ENCODE peak calls at places on chromosomes 12 and 14, in eight cellular contexts. One of them, this sample, is unnamed.

GRCh38 chr14:19974844-19975243 is 547 bp upstream of the OR4K15 start:
- DNase-seq in brain microvascular endothelial cell: no peak
- DNase-seq in cardiac fibroblast: no peak
- DNase-seq in PC-9: no peak
- DNase-seq in tibial artery: no peak
- DNase-seq in IMR-90: no peak
- DNase-seq in ascending aorta: no peak
- DNase-seq in DND-41: peak; percentile 75
- DNase-seq in this sample: no peak

GRCh38 chr12:104323899-104324298 is 20.4 kb downstream of the EID3 start:
- DNase-seq in brain microvascular endothelial cell: no peak
- DNase-seq in cardiac fibroblast: no peak
- DNase-seq in PC-9: no peak
- DNase-seq in tibial artery: no peak
- DNase-seq in IMR-90: no peak
- DNase-seq in ascending aorta: no peak
- DNase-seq in DND-41: no peak
- DNase-seq in this sample: no peak

GRCh38 chr12:104480826-104481457 is 24.2 kb downstream of the CHST11 start:
- DNase-seq in brain microvascular endothelial cell: peak; percentile 90
- DNase-seq in cardiac fibroblast: peak; percentile 92
- DNase-seq in PC-9: no peak
- DNase-seq in tibial artery: peak; percentile 64
- DNase-seq in IMR-90: peak; percentile 79
- DNase-seq in ascending aorta: no peak
- DNase-seq in DND-41: no peak
- DNase-seq in this sample: no peak

GRCh38 chr14:85528080-85528881 is 1.7 kb upstream of the FLRT2 start:
- DNase-seq in brain microvascular endothelial cell: peak; percentile 83
- DNase-seq in cardiac fibroblast: peak; percentile 93
- DNase-seq in PC-9: peak; percentile 18
- DNase-seq in tibial artery: peak; percentile 39
- DNase-seq in IMR-90: peak; percentile 90
- DNase-seq in ascending aorta: no peak
- DNase-seq in DND-41: no peak
- DNase-seq in this sample: no peak

GRCh38 chr12:108793756-108794441 is 62.6 kb upstream of the CORO1C start:
- DNase-seq in brain microvascular endothelial cell: no peak
- DNase-seq in cardiac fibroblast: no peak
- DNase-seq in PC-9: no peak
- DNase-seq in tibial artery: no peak
- DNase-seq in IMR-90: no peak
- DNase-seq in ascending aorta: no peak
- DNase-seq in DND-41: no peak
- DNase-seq in this sample: no peak

GRCh38 chr12:47025349-47025748 is 54.1 kb upstream of the PCED1B start:
- DNase-seq in brain microvascular endothelial cell: no peak
- DNase-seq in cardiac fibroblast: no peak
- DNase-seq in PC-9: no peak
- DNase-seq in tibial artery: no peak
- DNase-seq in IMR-90: no peak
- DNase-seq in ascending aorta: no peak
- DNase-seq in DND-41: no peak
- DNase-seq in this sample: no peak

GRCh38 chr14:105069887-105070759 is 4.9 kb upstream of the GPR132 start:
- DNase-seq in brain microvascular endothelial cell: no peak
- DNase-seq in cardiac fibroblast: no peak
- DNase-seq in PC-9: no peak
- DNase-seq in tibial artery: peak; percentile 62
- DNase-seq in IMR-90: peak; percentile 33
- DNase-seq in ascending aorta: no peak
- DNase-seq in DND-41: no peak
- DNase-seq in this sample: no peak

GRCh38 chr12:102249073-102249854 is 51.6 kb upstream of the PMCH start:
- DNase-seq in brain microvascular endothelial cell: no peak
- DNase-seq in cardiac fibroblast: peak; percentile 9
- DNase-seq in PC-9: peak; percentile 2
- DNase-seq in tibial artery: no peak
- DNase-seq in IMR-90: peak; percentile 27
- DNase-seq in ascending aorta: no peak
- DNase-seq in DND-41: no peak
- DNase-seq in this sample: no peak

GRCh38 chr12:13094349-13094748 is 9.1 kb downstream of the GSG1 start:
- DNase-seq in brain microvascular endothelial cell: no peak
- DNase-seq in cardiac fibroblast: peak; percentile 78
- DNase-seq in PC-9: peak; percentile 30
- DNase-seq in tibial artery: no peak
- DNase-seq in IMR-90: peak; percentile 70
- DNase-seq in ascending aorta: no peak
- DNase-seq in DND-41: no peak
- DNase-seq in this sample: no peak

DNA sequence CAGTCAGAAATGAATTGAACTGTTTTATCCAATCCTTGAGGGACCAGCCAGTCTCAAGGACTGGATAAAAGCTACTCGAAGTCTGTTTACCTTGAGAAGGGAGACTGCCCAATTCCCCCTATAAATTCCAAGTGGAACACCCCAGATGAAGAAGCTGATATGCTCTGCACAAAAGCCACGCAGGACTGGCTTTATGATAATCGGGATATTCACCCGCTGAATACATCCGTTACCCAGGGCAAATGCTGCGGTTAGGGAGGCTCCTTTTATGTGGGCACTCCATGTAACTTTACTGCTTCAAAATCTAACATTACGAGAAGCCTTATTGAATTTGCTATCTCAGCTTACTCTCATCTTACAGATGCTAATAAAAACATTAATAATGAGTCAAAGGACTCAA is 119.1 kb downstream of the DENND5B start:
- DNase-seq in brain microvascular endothelial cell: no peak
- DNase-seq in cardiac fibroblast: no peak
- DNase-seq in PC-9: no peak
- DNase-seq in tibial artery: no peak
- DNase-seq in IMR-90: no peak
- DNase-seq in ascending aorta: no peak
- DNase-seq in DND-41: peak; percentile 67
- DNase-seq in this sample: no peak
- TF ChIP-seq CTCF in brain microvascular endothelial cell: no peak
- TF ChIP-seq CTCF in cardiac fibroblast: no peak
- TF ChIP-seq CTCF in PC-9: no peak
- TF ChIP-seq CTCF in tibial artery: no peak
- TF ChIP-seq CTCF in IMR-90: no peak
- TF ChIP-seq CTCF in ascending aorta: no peak
- TF ChIP-seq CTCF in DND-41: no peak
- TF ChIP-seq CTCF in this sample: no peak

DNA sequence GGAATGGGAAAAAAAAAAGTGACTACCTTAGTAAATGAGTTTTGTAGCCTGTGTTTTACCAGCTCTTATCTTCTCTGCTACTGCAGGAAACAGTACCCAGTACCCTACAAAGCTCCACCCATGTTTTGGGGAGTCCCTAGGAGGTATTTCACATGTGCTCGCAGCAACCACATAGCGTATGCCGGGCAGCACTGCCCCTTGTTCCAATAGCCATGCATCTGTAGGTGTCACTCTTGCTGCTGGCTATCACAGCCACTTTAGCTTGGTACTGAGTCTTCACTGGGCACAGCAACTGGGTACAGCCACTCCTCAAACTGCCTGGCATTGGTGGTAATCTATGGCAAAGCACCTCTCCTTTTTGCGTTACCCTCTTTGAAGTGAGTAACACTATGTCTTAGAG is 2.0 kb upstream of the MDM1 start:
- DNase-seq in brain microvascular endothelial cell: no peak
- DNase-seq in cardiac fibroblast: no peak
- DNase-seq in PC-9: peak; percentile 10
- DNase-seq in tibial artery: no peak
- DNase-seq in IMR-90: no peak
- DNase-seq in ascending aorta: no peak
- DNase-seq in DND-41: no peak
- DNase-seq in this sample: peak; percentile 32
- TF ChIP-seq CTCF in brain microvascular endothelial cell: peak; percentile 6
- TF ChIP-seq CTCF in cardiac fibroblast: no peak
- TF ChIP-seq CTCF in PC-9: no peak
- TF ChIP-seq CTCF in tibial artery: no peak
- TF ChIP-seq CTCF in IMR-90: no peak
- TF ChIP-seq CTCF in ascending aorta: no peak
- TF ChIP-seq CTCF in DND-41: no peak
- TF ChIP-seq CTCF in this sample: no peak

DNA sequence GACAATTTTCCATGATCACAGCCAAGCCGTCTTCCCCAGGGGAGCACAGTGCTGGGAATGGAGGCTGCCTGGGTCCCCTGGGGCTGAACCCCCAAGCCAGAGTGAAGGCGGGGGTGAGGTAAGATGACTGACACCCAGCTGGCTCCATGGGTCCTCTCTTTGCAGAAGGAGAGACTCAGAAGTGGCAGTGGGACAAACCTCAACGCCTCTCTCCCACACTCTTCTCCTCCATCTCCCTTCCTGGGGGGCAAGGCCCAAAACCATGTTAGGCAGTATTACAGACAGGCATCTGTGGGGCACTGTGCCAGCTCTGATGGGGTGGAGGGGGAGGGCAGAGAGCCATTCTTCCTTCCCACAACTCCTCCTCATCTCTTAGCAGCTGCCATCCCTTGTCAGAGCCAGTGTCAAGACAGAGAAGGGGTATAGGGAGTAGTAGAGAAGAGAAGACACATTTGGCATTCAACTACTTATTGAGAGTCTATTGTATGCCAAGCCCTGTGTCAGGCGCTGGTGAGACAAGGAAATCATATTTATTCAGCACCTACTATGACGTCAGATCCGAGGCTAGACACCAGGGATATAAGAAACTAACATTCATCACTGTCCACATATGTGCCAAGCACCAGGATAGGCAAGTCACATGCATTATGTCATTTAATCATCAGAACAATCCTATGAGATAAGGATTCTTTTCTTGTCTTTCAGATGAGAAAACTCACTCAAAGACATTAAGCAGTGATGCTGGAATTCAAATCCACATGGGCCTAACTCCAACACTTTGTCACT is 3.5 kb downstream of the ITGA7 start:
- DNase-seq in brain microvascular endothelial cell: no peak
- DNase-seq in cardiac fibroblast: peak; percentile 41
- DNase-seq in PC-9: no peak
- DNase-seq in tibial artery: peak; percentile 66
- DNase-seq in IMR-90: peak; percentile 35
- DNase-seq in ascending aorta: no peak
- DNase-seq in DND-41: no peak
- DNase-seq in this sample: no peak
- TF ChIP-seq CTCF in brain microvascular endothelial cell: no peak
- TF ChIP-seq CTCF in cardiac fibroblast: no peak
- TF ChIP-seq CTCF in PC-9: no peak
- TF ChIP-seq CTCF in tibial artery: no peak
- TF ChIP-seq CTCF in IMR-90: no peak
- TF ChIP-seq CTCF in ascending aorta: no peak
- TF ChIP-seq CTCF in DND-41: no peak
- TF ChIP-seq CTCF in this sample: no peak

GRCh38 chr14:61381589-61381988 is 60.2 kb downstream of the PRKCH start:
- DNase-seq in brain microvascular endothelial cell: no peak
- DNase-seq in cardiac fibroblast: no peak
- DNase-seq in PC-9: peak; percentile 73
- DNase-seq in tibial artery: no peak
- DNase-seq in IMR-90: no peak
- DNase-seq in ascending aorta: no peak
- DNase-seq in DND-41: no peak
- DNase-seq in this sample: no peak

GRCh38 chr14:61385002-61385685 is 63.8 kb downstream of the PRKCH start:
- DNase-seq in brain microvascular endothelial cell: no peak
- DNase-seq in cardiac fibroblast: no peak
- DNase-seq in PC-9: no peak
- DNase-seq in tibial artery: no peak
- DNase-seq in IMR-90: no peak
- DNase-seq in ascending aorta: no peak
- DNase-seq in DND-41: peak; percentile 83
- DNase-seq in this sample: no peak

GRCh38 chr14:61382842-61383241 is 61.5 kb downstream of the PRKCH start:
- DNase-seq in brain microvascular endothelial cell: no peak
- DNase-seq in cardiac fibroblast: no peak
- DNase-seq in PC-9: no peak
- DNase-seq in tibial artery: no peak
- DNase-seq in IMR-90: no peak
- DNase-seq in ascending aorta: no peak
- DNase-seq in DND-41: no peak
- DNase-seq in this sample: no peak

GRCh38 chr14:61379639-61380184 is 58.3 kb downstream of the PRKCH start:
- DNase-seq in brain microvascular endothelial cell: no peak
- DNase-seq in cardiac fibroblast: no peak
- DNase-seq in PC-9: no peak
- DNase-seq in tibial artery: no peak
- DNase-seq in IMR-90: no peak
- DNase-seq in ascending aorta: no peak
- DNase-seq in DND-41: no peak
- DNase-seq in this sample: no peak

DNA sequence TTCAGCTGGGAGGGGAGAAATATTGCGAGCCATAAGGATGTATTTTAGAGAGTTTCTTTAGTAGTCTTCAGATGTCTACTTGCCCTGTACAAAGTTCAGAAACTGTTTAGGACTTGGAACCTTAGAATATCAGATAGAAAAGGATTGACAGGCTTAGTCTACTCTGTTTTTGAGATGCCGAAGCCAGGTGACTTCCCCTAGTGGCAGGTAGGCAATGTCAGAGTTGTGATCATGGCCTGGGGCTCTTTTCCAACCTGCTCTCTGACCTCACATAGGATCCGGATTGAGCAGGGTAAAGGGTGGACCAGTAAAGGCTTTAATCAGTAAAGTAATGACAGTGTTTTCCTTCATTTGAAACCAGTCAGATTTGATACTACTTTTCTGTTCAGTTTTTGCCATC is 59.6 kb downstream of the PRKCH start:
- DNase-seq in brain microvascular endothelial cell: no peak
- DNase-seq in cardiac fibroblast: no peak
- DNase-seq in PC-9: peak; percentile 29
- DNase-seq in tibial artery: no peak
- DNase-seq in IMR-90: no peak
- DNase-seq in ascending aorta: no peak
- DNase-seq in DND-41: no peak
- DNase-seq in this sample: no peak
- TF ChIP-seq CTCF in brain microvascular endothelial cell: no peak
- TF ChIP-seq CTCF in cardiac fibroblast: no peak
- TF ChIP-seq CTCF in PC-9: peak; percentile 57
- TF ChIP-seq CTCF in tibial artery: no peak
- TF ChIP-seq CTCF in IMR-90: no peak
- TF ChIP-seq CTCF in ascending aorta: no peak
- TF ChIP-seq CTCF in DND-41: no peak
- TF ChIP-seq CTCF in this sample: no peak

GRCh38 chr12:50234347-50234746 is 49.0 kb downstream of the LIMA1 start:
- DNase-seq in brain microvascular endothelial cell: peak; percentile 38
- DNase-seq in cardiac fibroblast: peak; percentile 56
- DNase-seq in PC-9: no peak
- DNase-seq in tibial artery: no peak
- DNase-seq in IMR-90: no peak
- DNase-seq in ascending aorta: no peak
- DNase-seq in DND-41: no peak
- DNase-seq in this sample: peak; percentile 30
- TF ChIP-seq CTCF in brain microvascular endothelial cell: no peak
- TF ChIP-seq CTCF in cardiac fibroblast: no peak
- TF ChIP-seq CTCF in PC-9: no peak
- TF ChIP-seq CTCF in tibial artery: no peak
- TF ChIP-seq CTCF in IMR-90: no peak
- TF ChIP-seq CTCF in ascending aorta: no peak
- TF ChIP-seq CTCF in DND-41: no peak
- TF ChIP-seq CTCF in this sample: no peak